ENCODE peak calls at places on chromosomes 16 and 17, in ten cellular contexts. S is AG04450; O is psoas muscle; Y is fibroblast of lung; X is cardiac muscle cell; W is CD8-positive, alpha-beta T cell; G is prostate gland; Z is neural progenitor cell; T is CD4-positive, alpha-beta T cell; R is heart right ventricle. L is an unnamed sample.

GRCh38 chr16:89843409-89844350 is 15.4 kb downstream of the SPIRE2 start:
- DNase-seq in S (no peak), O (no peak), Y (no peak), X (no peak), W (no peak), G (no peak), Z (no peak), T (no peak), R (no peak), L (no peak)

GRCh38 chr17:3472137-3472536 is 518 bp upstream of the SPATA22 start:
- DNase-seq in S (no peak), O (no peak), Y (no peak), X (no peak), W (no peak), G (no peak), Z (no peak), T (no peak), R (no peak), L (no peak)

GRCh38 chr17:43562679-43563146 is 16.6 kb upstream of the ETV4 start:
- DNase-seq in S (no peak), O (no peak), Y (no peak), X (peak; percentile 48), W (no peak), G (no peak), Z (peak; percentile 78), T (no peak), R (no peak), L (no peak)

GRCh38 chr17:45156242-45156641 is 5.4 kb upstream of the HEXIM2 start:
- DNase-seq in S (no peak), O (no peak), Y (no peak), X (no peak), W (no peak), G (no peak), Z (no peak), T (no peak), R (no peak), L (peak; percentile 0)

GRCh38 chr16:11256657-11257130 is 690 bp upstream of the SOCS1 start:
- DNase-seq in S (no peak), O (peak; percentile 81), Y (peak; percentile 55), X (peak; percentile 61), W (no peak), G (peak; percentile 29), Z (peak; percentile 71), T (no peak), R (peak; percentile 76), L (peak; percentile 75)

GRCh38 chr16:3157229-3158013 is 22.6 kb downstream of the ZNF213 start:
- DNase-seq in S (peak; percentile 89), O (peak; percentile 62), Y (peak; percentile 94), X (no peak), W (peak; percentile 68), G (peak; percentile 39), Z (peak; percentile 78), T (no peak), R (peak; percentile 53), L (peak; percentile 90)

GRCh38 chr16:728131-728889 is 1.4 kb downstream of the HAGHL start:
- DNase-seq in S (no peak), O (peak; percentile 74), Y (peak; percentile 76), X (peak; percentile 64), W (peak; percentile 65), G (peak; percentile 50), Z (peak; percentile 72), T (no peak), R (peak; percentile 66), L (peak; percentile 82)

GRCh38 chr16:89655062-89655643 is 2.4 kb downstream of the CHMP1A start:
- DNase-seq in S (no peak), O (no peak), Y (no peak), X (no peak), W (no peak), G (no peak), Z (no peak), T (no peak), R (no peak), L (no peak)

GRCh38 chr16:79871906-79872305 is 271.4 kb upstream of the MAF start:
- DNase-seq in S (no peak), O (no peak), Y (no peak), X (no peak), W (no peak), G (no peak), Z (no peak), T (no peak), R (no peak), L (no peak)

GRCh38 chr16:79876332-79876730 is 275.8 kb upstream of the MAF start:
- DNase-seq in S (no peak), O (no peak), Y (no peak), X (no peak), W (no peak), G (no peak), Z (no peak), T (no peak), R (no peak), L (no peak)

GRCh38 chr16:79873825-79874224 is 273.3 kb upstream of the MAF start:
- DNase-seq in S (no peak), O (no peak), Y (no peak), X (no peak), W (no peak), G (no peak), Z (no peak), T (no peak), R (no peak), L (no peak)

GRCh38 chr16:79870016-79870886 is 269.7 kb upstream of the MAF start:
- DNase-seq in S (no peak), O (no peak), Y (no peak), X (no peak), W (no peak), G (no peak), Z (no peak), T (no peak), R (no peak), L (no peak)

DNA sequence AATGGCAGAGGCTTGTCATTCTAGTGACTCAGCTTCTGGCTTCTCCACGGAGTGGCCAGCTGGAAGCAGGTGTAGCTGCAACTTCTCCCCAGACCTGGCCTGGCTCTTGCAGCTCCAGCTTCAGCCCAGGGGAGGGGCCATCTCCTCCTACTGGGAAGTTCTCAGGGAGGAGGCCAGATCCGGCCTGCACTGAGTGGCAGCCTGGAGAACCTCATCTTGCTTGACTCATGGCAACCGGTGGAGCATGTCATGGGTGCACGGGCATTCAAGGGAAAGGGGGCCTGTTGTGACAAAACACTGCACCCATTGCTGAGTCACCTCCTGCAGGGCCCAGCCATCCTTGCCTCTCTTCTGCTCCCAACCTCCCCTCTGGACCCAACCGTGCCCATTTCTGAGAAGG is 273.9 kb upstream of the MAF start:
- DNase-seq in S (no peak), O (no peak), Y (peak; percentile 1), X (no peak), W (no peak), G (no peak), Z (no peak), T (no peak), R (peak; percentile 35), L (no peak)
- H3K27ac ChIP-seq in S (no peak overlapping the region), O (no peak overlapping the region), Y (no peak overlapping the region), X (no peak overlapping the region), W (no peak overlapping the region), G (no peak overlapping the region), Z (no peak overlapping the region), T (no peak overlapping the region), R (no peak overlapping the region), L (no peak overlapping the region)

GRCh38 chr17:17874478-17874877 is 37.7 kb upstream of the SREBF1 start:
- DNase-seq in S (peak; percentile 44), O (no peak), Y (peak; percentile 75), X (no peak), W (no peak), G (no peak), Z (no peak), T (no peak), R (no peak), L (no peak)

GRCh38 chr17:17876959-17877547 is 40.3 kb upstream of the SREBF1 start:
- DNase-seq in S (no peak), O (no peak), Y (peak; percentile 71), X (peak; percentile 23), W (no peak), G (peak; percentile 49), Z (no peak), T (no peak), R (peak; percentile 39), L (no peak)

GRCh38 chr17:17873450-17873991 is 36.7 kb upstream of the SREBF1 start:
- DNase-seq in S (no peak), O (no peak), Y (no peak), X (no peak), W (no peak), G (no peak), Z (no peak), T (no peak), R (no peak), L (no peak)

GRCh38 chr17:17880577-17881196 is 43.9 kb upstream of the SREBF1 start:
- DNase-seq in S (no peak), O (no peak), Y (no peak), X (no peak), W (no peak), G (no peak), Z (no peak), T (no peak), R (no peak), L (no peak)

DNA sequence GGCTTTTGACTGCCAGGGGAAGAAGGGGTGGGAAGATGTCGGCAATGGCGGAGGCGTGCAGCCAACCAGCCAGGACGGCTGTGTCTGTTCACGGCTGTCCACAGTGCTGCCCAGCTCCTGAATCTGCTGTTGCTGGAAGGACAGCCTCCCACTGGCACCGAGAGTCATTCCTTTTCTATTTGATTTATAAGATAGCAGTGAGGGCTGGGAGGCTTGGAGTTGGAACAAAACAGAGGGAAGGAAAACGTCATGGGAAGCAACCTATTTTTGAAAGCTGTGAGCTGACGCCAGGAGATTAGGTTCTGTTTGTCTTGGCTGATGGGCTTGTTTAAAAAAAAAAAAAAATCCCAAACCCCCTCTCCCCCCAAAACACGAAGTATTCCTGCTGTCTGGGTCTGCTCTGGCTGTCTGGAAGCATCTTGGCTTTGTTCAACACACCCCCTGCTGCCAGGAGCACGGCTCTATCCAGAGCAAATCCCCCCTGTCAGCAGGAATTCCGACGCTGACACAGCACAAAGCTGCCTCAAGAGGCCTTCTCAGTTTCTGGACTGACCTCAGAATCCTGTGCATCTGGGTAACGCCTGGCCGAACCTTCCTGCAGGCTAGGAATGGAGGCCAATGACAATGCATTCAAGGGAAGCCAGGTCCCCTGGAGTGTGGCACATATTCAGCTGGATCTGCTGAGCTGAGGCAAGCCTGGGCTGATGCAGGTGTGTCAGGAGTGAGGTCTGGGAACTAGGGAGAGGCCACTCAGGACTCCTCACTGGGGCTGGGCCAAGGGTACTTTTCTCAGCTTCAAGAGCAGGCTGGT is 41.0 kb upstream of the SREBF1 start:
- DNase-seq in S (peak; percentile 67), O (peak; percentile 84), Y (peak; percentile 97), X (peak; percentile 88), W (no peak), G (peak; percentile 87), Z (peak; percentile 92), T (no peak), R (peak; percentile 81), L (no peak)
- H3K27ac ChIP-seq in S (peak overlapping the region; percentile 87), O (peak overlapping the region; percentile 89), Y (peak overlapping the region; percentile 74), X (peak overlapping the region; percentile 54), W (no peak overlapping the region), G (peak overlapping the region; percentile 90), Z (no peak overlapping the region), T (no peak overlapping the region), R (peak overlapping the region; percentile 84), L (no peak overlapping the region)

DNA sequence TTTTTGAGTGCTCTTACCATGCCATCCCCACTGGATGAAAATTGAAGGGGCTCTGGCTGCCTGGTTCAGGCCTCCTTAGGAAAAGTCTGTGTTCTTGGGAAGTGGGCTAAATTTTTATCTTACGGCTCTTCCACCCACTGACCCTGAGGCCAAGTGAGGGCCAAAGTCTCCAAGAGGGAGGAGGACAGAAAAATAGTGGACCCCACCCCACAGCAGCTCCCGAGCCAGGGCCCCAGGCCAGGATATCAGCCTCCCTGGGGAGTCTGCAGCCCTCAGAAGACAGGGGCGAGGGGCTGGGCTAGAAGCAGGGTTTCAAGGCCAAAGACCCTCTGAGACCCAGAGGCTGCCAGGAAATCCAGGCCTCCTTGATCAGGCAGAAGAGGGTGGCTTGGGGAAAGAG is 156.2 kb downstream of the ZNF423 start:
- DNase-seq in S (no peak), O (no peak), Y (no peak), X (no peak), W (no peak), G (no peak), Z (no peak), T (no peak), R (peak; percentile 44), L (no peak)
- H3K27ac ChIP-seq in S (no peak overlapping the region), O (no peak overlapping the region), Y (no peak overlapping the region), X (peak overlapping the region; percentile 90), W (no peak overlapping the region), G (peak overlapping the region; percentile 62), Z (peak overlapping the region; percentile 94), T (no peak overlapping the region), R (peak overlapping the region; percentile 54), L (peak overlapping the region; percentile 67)

GRCh38 chr17:40597168-40598020 is 32.1 kb upstream of the CCR7 start:
- DNase-seq in S (no peak), O (no peak), Y (no peak), X (no peak), W (no peak), G (no peak), Z (no peak), T (no peak), R (no peak), L (no peak)

GRCh38 chr17:40598928-40599627 is 33.8 kb upstream of the CCR7 start:
- DNase-seq in S (no peak), O (peak; percentile 64), Y (peak; percentile 69), X (no peak), W (peak; percentile 72), G (no peak), Z (no peak), T (peak; percentile 49), R (no peak), L (no peak)

GRCh38 chr17:40596261-40596919 is 31.1 kb upstream of the CCR7 start:
- DNase-seq in S (no peak), O (no peak), Y (peak; percentile 7), X (no peak), W (peak; percentile 34), G (no peak), Z (no peak), T (no peak), R (no peak), L (no peak)

GRCh38 chr17:40600486-40601046 is 35.3 kb upstream of the CCR7 start:
- DNase-seq in S (no peak), O (no peak), Y (no peak), X (no peak), W (no peak), G (no peak), Z (no peak), T (no peak), R (no peak), L (no peak)

GRCh38 chr17:40598021-40598927 is 33.0 kb upstream of the CCR7 start:
- DNase-seq in S (no peak), O (no peak), Y (no peak), X (no peak), W (peak; percentile 63), G (no peak), Z (no peak), T (peak; percentile 45), R (no peak), L (no peak)
- H3K27ac ChIP-seq in S (no peak overlapping the region), O (peak overlapping the region; percentile 50), Y (no peak overlapping the region), X (no peak overlapping the region), W (peak overlapping the region; percentile 82), G (no peak overlapping the region), Z (no peak overlapping the region), T (peak overlapping the region; percentile 99), R (no peak overlapping the region), L (no peak overlapping the region)